ENCODE peak calls at places on chromosomes 7 and 10, in five cellular contexts. One of them, this sample, is unnamed.
A peak's percentile ranks its signal among the peaks of the same experiment; 100 is the strongest.

GRCh38 chr10:17474595-17474994 is 20.2 kb upstream of the ST8SIA6 start:
- DNase-seq in H9: no peak
- DNase-seq in GM23248: peak; percentile 24
- DNase-seq in IMR-90: peak; percentile 11
- DNase-seq in adrenal gland: no peak
- DNase-seq in this sample: no peak

GRCh38 chr10:104028146-104028545 is 57.5 kb downstream of the COL17A1 start:
- DNase-seq in H9: peak; percentile 60
- DNase-seq in GM23248: peak; percentile 46
- DNase-seq in IMR-90: peak; percentile 23
- DNase-seq in adrenal gland: no peak
- DNase-seq in this sample: no peak

GRCh38 chr7:68511281-68511680 is 1087.0 kb upstream of the AUTS2 start:
- DNase-seq in H9: no peak
- DNase-seq in GM23248: no peak
- DNase-seq in IMR-90: no peak
- DNase-seq in adrenal gland: no peak
- DNase-seq in this sample: no peak

GRCh38 chr7:107643407-107643806 is 17.2 kb upstream of the SLC26A4 start:
- DNase-seq in H9: no peak
- DNase-seq in GM23248: peak; percentile 82
- DNase-seq in IMR-90: peak; percentile 78
- DNase-seq in adrenal gland: no peak
- DNase-seq in this sample: no peak

GRCh38 chr7:142720140-142720773 is 29.0 kb upstream of the PRSS1 start:
- DNase-seq in H9: no peak
- DNase-seq in GM23248: no peak
- DNase-seq in IMR-90: no peak
- DNase-seq in adrenal gland: no peak
- DNase-seq in this sample: no peak

GRCh38 chr10:107141539-107142061 is 22.9 kb downstream of the SORCS1 start:
- DNase-seq in H9: no peak
- DNase-seq in GM23248: no peak
- DNase-seq in IMR-90: no peak
- DNase-seq in adrenal gland: no peak
- DNase-seq in this sample: no peak

GRCh38 chr7:80182630-80183276 is 48.1 kb downstream of the GNAI1 start:
- DNase-seq in H9: no peak
- DNase-seq in GM23248: peak; percentile 9
- DNase-seq in IMR-90: peak; percentile 68
- DNase-seq in adrenal gland: no peak
- DNase-seq in this sample: no peak

GRCh38 chr7:48182736-48183369 is 11.6 kb downstream of the ABCA13 start:
- DNase-seq in H9: no peak
- DNase-seq in GM23248: peak; percentile 65
- DNase-seq in IMR-90: peak; percentile 70
- DNase-seq in adrenal gland: no peak
- DNase-seq in this sample: no peak

GRCh38 chr10:17003151-17003550 is 126.5 kb downstream of the CUBN start:
- DNase-seq in H9: no peak
- DNase-seq in GM23248: peak; percentile 93
- DNase-seq in IMR-90: peak; percentile 86
- DNase-seq in adrenal gland: peak; percentile 28
- DNase-seq in this sample: no peak

GRCh38 chr7:122291189-122291588 is 13.4 kb downstream of the FEZF1 start:
- DNase-seq in H9: no peak
- DNase-seq in GM23248: no peak
- DNase-seq in IMR-90: no peak
- DNase-seq in adrenal gland: no peak
- DNase-seq in this sample: no peak

GRCh38 chr10:4034907-4035581 is 250.0 kb upstream of the KLF6 start:
- DNase-seq in H9: no peak
- DNase-seq in GM23248: peak; percentile 69
- DNase-seq in IMR-90: peak; percentile 41
- DNase-seq in adrenal gland: no peak
- DNase-seq in this sample: no peak

GRCh38 chr10:43350686-43351085 is 20.8 kb upstream of the FXYD4 start:
- DNase-seq in H9: no peak
- DNase-seq in GM23248: no peak
- DNase-seq in IMR-90: no peak
- DNase-seq in adrenal gland: no peak
- DNase-seq in this sample: no peak

GRCh38 chr10:114477285-114477684 is 73.0 kb upstream of the AFAP1L2 start:
- DNase-seq in H9: no peak
- DNase-seq in GM23248: peak; percentile 7
- DNase-seq in IMR-90: no peak
- DNase-seq in adrenal gland: no peak
- DNase-seq in this sample: no peak

GRCh38 chr10:93072225-93072712 is 1.4 kb upstream of the CYP26A1 start:
- DNase-seq in H9: peak; percentile 57
- DNase-seq in GM23248: peak; percentile 18
- DNase-seq in IMR-90: no peak
- DNase-seq in adrenal gland: no peak
- DNase-seq in this sample: no peak

GRCh38 chr10:127267442-127267841 is 71.1 kb upstream of the INSYN2A start:
- DNase-seq in H9: no peak
- DNase-seq in GM23248: no peak
- DNase-seq in IMR-90: no peak
- DNase-seq in adrenal gland: no peak
- DNase-seq in this sample: peak; percentile 42

GRCh38 chr10:18473424-18474110 is 177.8 kb downstream of the NSUN6 start:
- DNase-seq in H9: no peak
- DNase-seq in GM23248: no peak
- DNase-seq in IMR-90: peak; percentile 89
- DNase-seq in adrenal gland: peak; percentile 42
- DNase-seq in this sample: no peak

GRCh38 chr7:111196655-111197054 is 105.7 kb downstream of the LRRN3 start:
- DNase-seq in H9: no peak
- DNase-seq in GM23248: no peak
- DNase-seq in IMR-90: no peak
- DNase-seq in adrenal gland: no peak
- DNase-seq in this sample: no peak

GRCh38 chr10:13637894-13638293 is 51.1 kb downstream of the PRPF18 start:
- DNase-seq in H9: no peak
- DNase-seq in GM23248: no peak
- DNase-seq in IMR-90: no peak
- DNase-seq in adrenal gland: no peak
- DNase-seq in this sample: no peak

GRCh38 chr7:155769701-155770100 is 42.6 kb downstream of the SHH start:
- DNase-seq in H9: no peak
- DNase-seq in GM23248: peak; percentile 94
- DNase-seq in IMR-90: no peak
- DNase-seq in adrenal gland: no peak
- DNase-seq in this sample: no peak

GRCh38 chr10:111128331-111129167 is 51.7 kb downstream of the ADRA2A start:
- DNase-seq in H9: peak; percentile 52
- DNase-seq in GM23248: peak; percentile 87
- DNase-seq in IMR-90: peak; percentile 12
- DNase-seq in adrenal gland: peak; percentile 55
- DNase-seq in this sample: no peak

GRCh38 chr7:82631998-82632397 is 188.4 kb upstream of the CACNA2D1 start:
- DNase-seq in H9: no peak
- DNase-seq in GM23248: peak; percentile 69
- DNase-seq in IMR-90: peak; percentile 58
- DNase-seq in adrenal gland: no peak
- DNase-seq in this sample: no peak

GRCh38 chr7:50693475-50693874 is 89.2 kb downstream of the GRB10 start:
- DNase-seq in H9: no peak
- DNase-seq in GM23248: no peak
- DNase-seq in IMR-90: no peak
- DNase-seq in adrenal gland: no peak
- DNase-seq in this sample: no peak

GRCh38 chr7:102320181-102320580 is 33.5 kb downstream of the SH2B2 start:
- DNase-seq in H9: no peak
- DNase-seq in GM23248: no peak
- DNase-seq in IMR-90: no peak
- DNase-seq in adrenal gland: no peak
- DNase-seq in this sample: no peak

GRCh38 chr10:27188259-27188658 is 33.1 kb downstream of the MASTL start:
- DNase-seq in H9: no peak
- DNase-seq in GM23248: no peak
- DNase-seq in IMR-90: no peak
- DNase-seq in adrenal gland: no peak
- DNase-seq in this sample: no peak

GRCh38 chr10:30188567-30189253 is 129.3 kb upstream of the JCAD start:
- DNase-seq in H9: no peak
- DNase-seq in GM23248: no peak
- DNase-seq in IMR-90: no peak
- DNase-seq in adrenal gland: no peak
- DNase-seq in this sample: no peak

GRCh38 chr10:124149681-124150080 is 56.3 kb upstream of the CHST15 start:
- DNase-seq in H9: no peak
- DNase-seq in GM23248: no peak
- DNase-seq in IMR-90: no peak
- DNase-seq in adrenal gland: no peak
- DNase-seq in this sample: peak; percentile 28
- H3K27ac ChIP-seq in H9: no peak overlapping the region
- H3K27ac ChIP-seq in GM23248: no peak overlapping the region
- H3K27ac ChIP-seq in IMR-90: no peak overlapping the region
- H3K27ac ChIP-seq in adrenal gland: no peak overlapping the region
- H3K27ac ChIP-seq in this sample: no peak overlapping the region

DNA sequence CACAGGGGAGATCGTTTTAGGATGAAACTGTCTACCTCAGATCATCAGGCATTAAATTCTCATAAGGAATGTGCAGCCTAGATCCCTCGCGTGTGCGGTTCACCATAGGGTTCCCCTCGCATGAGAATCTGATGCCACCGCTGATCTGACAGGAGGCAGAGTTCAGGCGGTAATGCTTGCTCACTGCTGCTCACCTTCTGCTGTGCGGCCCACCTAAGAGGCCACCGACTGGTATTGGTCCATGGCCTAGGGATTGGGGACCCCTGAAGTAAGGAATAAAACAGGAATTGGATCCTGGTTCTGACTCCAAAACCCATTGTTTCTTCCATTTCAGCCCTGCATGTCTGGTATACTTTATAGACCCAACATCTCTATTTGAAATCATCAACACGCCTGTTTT is 4.1 kb downstream of the NOD1 start:
- DNase-seq in H9: no peak
- DNase-seq in GM23248: no peak
- DNase-seq in IMR-90: no peak
- DNase-seq in adrenal gland: no peak
- DNase-seq in this sample: no peak
- H3K4me1 ChIP-seq in H9: peaks cover under 1% of the 10 kb centered on the region
- H3K4me1 ChIP-seq in GM23248: peaks cover 85% of the 10 kb centered on the region
- H3K4me1 ChIP-seq in IMR-90: peaks cover 31% of the 10 kb centered on the region
- H3K4me1 ChIP-seq in adrenal gland: peaks cover 69% of the 10 kb centered on the region
- H3K4me1 ChIP-seq in this sample: peaks cover 76% of the 10 kb centered on the region

GRCh38 chr7:137986252-137987010 is 15.5 kb downstream of the CREB3L2 start:
- DNase-seq in H9: peak; percentile 36
- DNase-seq in GM23248: peak; percentile 91
- DNase-seq in IMR-90: peak; percentile 90
- DNase-seq in adrenal gland: peak; percentile 85
- DNase-seq in this sample: no peak
- H3K27ac ChIP-seq in H9: no peak overlapping the region
- H3K27ac ChIP-seq in GM23248: peak overlapping the region; percentile 89
- H3K27ac ChIP-seq in IMR-90: peak overlapping the region; percentile 89
- H3K27ac ChIP-seq in adrenal gland: peak overlapping the region; percentile 64
- H3K27ac ChIP-seq in this sample: peak overlapping the region; percentile 50

GRCh38 chr10:631266-631665 is 58.2 kb downstream of the DIP2C start:
- DNase-seq in H9: no peak
- DNase-seq in GM23248: no peak
- DNase-seq in IMR-90: no peak
- DNase-seq in adrenal gland: no peak
- DNase-seq in this sample: no peak

GRCh38 chr10:635088-635861 is 54.2 kb downstream of the DIP2C start:
- DNase-seq in H9: no peak
- DNase-seq in GM23248: no peak
- DNase-seq in IMR-90: no peak
- DNase-seq in adrenal gland: no peak
- DNase-seq in this sample: no peak

GRCh38 chr10:634256-634655 is 55.2 kb downstream of the DIP2C start:
- DNase-seq in H9: no peak
- DNase-seq in GM23248: no peak
- DNase-seq in IMR-90: peak; percentile 36
- DNase-seq in adrenal gland: no peak
- DNase-seq in this sample: no peak

GRCh38 chr10:636016-636730 is 53.3 kb downstream of the DIP2C start:
- DNase-seq in H9: no peak
- DNase-seq in GM23248: no peak
- DNase-seq in IMR-90: no peak
- DNase-seq in adrenal gland: no peak
- DNase-seq in this sample: no peak

GRCh38 chr10:633279-634245 is 55.9 kb downstream of the DIP2C start:
- DNase-seq in H9: no peak
- DNase-seq in GM23248: no peak
- DNase-seq in IMR-90: no peak
- DNase-seq in adrenal gland: no peak
- DNase-seq in this sample: no peak
- H3K4me1 ChIP-seq in H9: peaks cover 2% of the 10 kb centered on the region
- H3K4me1 ChIP-seq in GM23248: no peaks in the 10 kb centered on the region
- H3K4me1 ChIP-seq in IMR-90: peaks cover 14% of the 10 kb centered on the region
- H3K4me1 ChIP-seq in adrenal gland: peaks cover 9% of the 10 kb centered on the region
- H3K4me1 ChIP-seq in this sample: no peaks in the 10 kb centered on the region

GRCh38 chr7:94396606-94397005 is 1.9 kb downstream of the COL1A2 start:
- DNase-seq in H9: no peak
- DNase-seq in GM23248: peak; percentile 81
- DNase-seq in IMR-90: no peak
- DNase-seq in adrenal gland: no peak
- DNase-seq in this sample: no peak
- H3K27ac ChIP-seq in H9: no peak overlapping the region
- H3K27ac ChIP-seq in GM23248: peak overlapping the region; percentile 100
- H3K27ac ChIP-seq in IMR-90: peak overlapping the region; percentile 94
- H3K27ac ChIP-seq in adrenal gland: no peak overlapping the region
- H3K27ac ChIP-seq in this sample: no peak overlapping the region

This sample was measured in left lung.